ENCODE peak calls at places on chromosomes 6 and 20, in four cellular contexts. One of them, this sample, is unnamed.

GRCh38 chr6:144659202-144659731 is 374.1 kb downstream of the UTRN start:
- DNase-seq in NCI-H1092 treated with DMSO at 0.1 percent for 48 hours: no peak
- DNase-seq in GDM1: no peak
- DNase-seq in NCI-H2171 treated with DMSO at 0.1 percent for 48 hours: no peak
- DNase-seq in this sample: peak; percentile 71

GRCh38 chr20:35088231-35088794 is 4.3 kb downstream of the TRPC4AP start:
- DNase-seq in NCI-H2171 treated with DMSO at 0.1 percent for 48 hours: no peak
- DNase-seq in NCI-H1092 treated with DMSO at 0.1 percent for 48 hours: no peak
- DNase-seq in GDM1: no peak
- DNase-seq in this sample: no peak

GRCh38 chr6:17640477-17640917 is 40.4 kb downstream of the FAM8A1 start:
- DNase-seq in NCI-H1092 treated with DMSO at 0.1 percent for 48 hours: no peak
- DNase-seq in NCI-H2171 treated with DMSO at 0.1 percent for 48 hours: no peak
- DNase-seq in GDM1: no peak
- DNase-seq in this sample: no peak

GRCh38 chr6:43774776-43775583 is 5.0 kb downstream of the VEGFA start:
- DNase-seq in NCI-H1092 treated with DMSO at 0.1 percent for 48 hours: peak; percentile 18
- DNase-seq in GDM1: peak; percentile 47
- DNase-seq in NCI-H2171 treated with DMSO at 0.1 percent for 48 hours: peak; percentile 40
- DNase-seq in this sample: peak; percentile 75

GRCh38 chr6:80932364-80932763 is 820.1 kb downstream of the TENT5A start:
- DNase-seq in NCI-H1092 treated with DMSO at 0.1 percent for 48 hours: no peak
- DNase-seq in GDM1: no peak
- DNase-seq in NCI-H2171 treated with DMSO at 0.1 percent for 48 hours: no peak
- DNase-seq in this sample: no peak

GRCh38 chr6:125050663-125051318 is 88.6 kb downstream of the RNF217 start:
- DNase-seq in NCI-H2171 treated with DMSO at 0.1 percent for 48 hours: peak; percentile 58
- DNase-seq in NCI-H1092 treated with DMSO at 0.1 percent for 48 hours: no peak
- DNase-seq in GDM1: no peak
- DNase-seq in this sample: no peak

GRCh38 chr6:96032646-96033045 is 16.9 kb downstream of the FUT9 start:
- DNase-seq in GDM1: no peak
- DNase-seq in NCI-H1092 treated with DMSO at 0.1 percent for 48 hours: no peak
- DNase-seq in NCI-H2171 treated with DMSO at 0.1 percent for 48 hours: no peak
- DNase-seq in this sample: no peak

GRCh38 chr20:44527716-44528199 is 5.9 kb upstream of the SERINC3 start:
- DNase-seq in GDM1: no peak
- DNase-seq in NCI-H2171 treated with DMSO at 0.1 percent for 48 hours: no peak
- DNase-seq in NCI-H1092 treated with DMSO at 0.1 percent for 48 hours: no peak
- DNase-seq in this sample: no peak

GRCh38 chr20:4555188-4555893 is 166.4 kb upstream of the PRND start:
- DNase-seq in GDM1: no peak
- DNase-seq in NCI-H1092 treated with DMSO at 0.1 percent for 48 hours: no peak
- DNase-seq in NCI-H2171 treated with DMSO at 0.1 percent for 48 hours: no peak
- DNase-seq in this sample: no peak

GRCh38 chr6:148867851-148868250 is 121.0 kb downstream of the UST start:
- DNase-seq in GDM1: no peak
- DNase-seq in NCI-H2171 treated with DMSO at 0.1 percent for 48 hours: no peak
- DNase-seq in NCI-H1092 treated with DMSO at 0.1 percent for 48 hours: no peak
- DNase-seq in this sample: no peak

GRCh38 chr6:4102687-4103244 is 23.8 kb upstream of the FAM217A start:
- DNase-seq in GDM1: no peak
- DNase-seq in NCI-H1092 treated with DMSO at 0.1 percent for 48 hours: no peak
- DNase-seq in NCI-H2171 treated with DMSO at 0.1 percent for 48 hours: peak; percentile 93
- DNase-seq in this sample: no peak

GRCh38 chr6:90110971-90111370 is 185.7 kb downstream of the BACH2 start:
- DNase-seq in GDM1: no peak
- DNase-seq in NCI-H2171 treated with DMSO at 0.1 percent for 48 hours: no peak
- DNase-seq in NCI-H1092 treated with DMSO at 0.1 percent for 48 hours: no peak
- DNase-seq in this sample: no peak

GRCh38 chr20:32893263-32893877 is 34.6 kb downstream of the EFCAB8 start:
- DNase-seq in NCI-H1092 treated with DMSO at 0.1 percent for 48 hours: no peak
- DNase-seq in NCI-H2171 treated with DMSO at 0.1 percent for 48 hours: no peak
- DNase-seq in GDM1: no peak
- DNase-seq in this sample: no peak

GRCh38 chr6:42898891-42899361 is 16.9 kb upstream of the PTCRA start:
- DNase-seq in NCI-H2171 treated with DMSO at 0.1 percent for 48 hours: peak; percentile 64
- DNase-seq in GDM1: peak; percentile 51
- DNase-seq in NCI-H1092 treated with DMSO at 0.1 percent for 48 hours: peak; percentile 41
- DNase-seq in this sample: peak; percentile 76

GRCh38 chr6:169244684-169245383 is 8.8 kb downstream of the THBS2 start:
- DNase-seq in GDM1: no peak
- DNase-seq in NCI-H2171 treated with DMSO at 0.1 percent for 48 hours: no peak
- DNase-seq in NCI-H1092 treated with DMSO at 0.1 percent for 48 hours: no peak
- DNase-seq in this sample: no peak

GRCh38 chr6:53326372-53327016 is 22.3 kb downstream of the ELOVL5 start:
- DNase-seq in NCI-H1092 treated with DMSO at 0.1 percent for 48 hours: no peak
- DNase-seq in NCI-H2171 treated with DMSO at 0.1 percent for 48 hours: no peak
- DNase-seq in GDM1: no peak
- DNase-seq in this sample: peak; percentile 71

GRCh38 chr20:15708984-15709598 is 864.2 kb downstream of the KIF16B start:
- DNase-seq in GDM1: peak; percentile 3
- DNase-seq in NCI-H1092 treated with DMSO at 0.1 percent for 48 hours: no peak
- DNase-seq in NCI-H2171 treated with DMSO at 0.1 percent for 48 hours: peak; percentile 19
- DNase-seq in this sample: peak; percentile 86

GRCh38 chr20:846894-847278 is 13.4 kb downstream of the FAM110A start:
- DNase-seq in NCI-H1092 treated with DMSO at 0.1 percent for 48 hours: no peak
- DNase-seq in GDM1: peak; percentile 69
- DNase-seq in NCI-H2171 treated with DMSO at 0.1 percent for 48 hours: no peak
- DNase-seq in this sample: no peak

GRCh38 chr6:14533446-14533845 is 415.9 kb downstream of the CD83 start:
- DNase-seq in NCI-H1092 treated with DMSO at 0.1 percent for 48 hours: no peak
- DNase-seq in NCI-H2171 treated with DMSO at 0.1 percent for 48 hours: no peak
- DNase-seq in GDM1: no peak
- DNase-seq in this sample: no peak

GRCh38 chr6:44009425-44010321 is 117.6 kb downstream of the MRPL14 start:
- DNase-seq in GDM1: no peak
- DNase-seq in NCI-H1092 treated with DMSO at 0.1 percent for 48 hours: peak; percentile 10
- DNase-seq in NCI-H2171 treated with DMSO at 0.1 percent for 48 hours: no peak
- DNase-seq in this sample: no peak

GRCh38 chr20:6877633-6878032 is 110.1 kb downstream of the BMP2 start:
- DNase-seq in GDM1: no peak
- DNase-seq in NCI-H2171 treated with DMSO at 0.1 percent for 48 hours: no peak
- DNase-seq in NCI-H1092 treated with DMSO at 0.1 percent for 48 hours: no peak
- DNase-seq in this sample: no peak